ENCODE peak calls at places on chromosomes 2 and 18, in five cellular contexts. N is tibial artery, R is endothelial cell of umbilical vein, D is esophagus squamous epithelium, Q is PC-9. I is an unnamed sample.
A peak's percentile ranks its signal among the peaks of the same experiment; 100 is the strongest.

GRCh38 chr2:10228611-10229365 is 73.9 kb upstream of the HPCAL1 start:
- DNase-seq in Q (no peak), R (no peak), N (peak; percentile 27), D (no peak), I (no peak)

GRCh38 chr2:191571163-191571769 is 106.7 kb upstream of the NABP1 start:
- DNase-seq in N (no peak), R (peak; percentile 65), Q (peak; percentile 31), D (no peak), I (peak; percentile 44)

GRCh38 chr18:44939037-44939665 is 258.5 kb downstream of the SETBP1 start:
- DNase-seq in Q (no peak), D (no peak), R (no peak), N (no peak), I (no peak)

GRCh38 chr2:1736997-1737480 is 7.3 kb downstream of the PXDN start:
- DNase-seq in D (no peak), N (no peak), R (no peak), Q (no peak), I (no peak)

GRCh38 chr2:28231110-28231621 is 161.5 kb upstream of the FOSL2 start:
- DNase-seq in N (no peak), Q (no peak), D (no peak), R (no peak), I (no peak)

GRCh38 chr18:10404148-10404547 is 50.3 kb upstream of the APCDD1 start:
- DNase-seq in D (no peak), Q (no peak), R (no peak), N (no peak), I (no peak)

GRCh38 chr2:121944072-121944829 is 188.8 kb downstream of the TSN start:
- DNase-seq in D (no peak), R (no peak), Q (no peak), N (no peak), I (peak; percentile 93)

GRCh38 chr2:152743004-152743403 is 24.6 kb downstream of the ARL6IP6 start:
- DNase-seq in D (no peak), N (no peak), R (peak; percentile 11), Q (no peak), I (peak; percentile 30)

GRCh38 chr18:75884728-75885127 is 457.2 kb upstream of the SMIM21 start:
- DNase-seq in R (no peak), N (no peak), D (no peak), Q (no peak), I (no peak)

GRCh38 chr2:102620367-102620766 is 1.0 kb downstream of the SLC9A2 start:
- DNase-seq in D (no peak), R (no peak), N (no peak), Q (peak; percentile 82), I (no peak)

DNA sequence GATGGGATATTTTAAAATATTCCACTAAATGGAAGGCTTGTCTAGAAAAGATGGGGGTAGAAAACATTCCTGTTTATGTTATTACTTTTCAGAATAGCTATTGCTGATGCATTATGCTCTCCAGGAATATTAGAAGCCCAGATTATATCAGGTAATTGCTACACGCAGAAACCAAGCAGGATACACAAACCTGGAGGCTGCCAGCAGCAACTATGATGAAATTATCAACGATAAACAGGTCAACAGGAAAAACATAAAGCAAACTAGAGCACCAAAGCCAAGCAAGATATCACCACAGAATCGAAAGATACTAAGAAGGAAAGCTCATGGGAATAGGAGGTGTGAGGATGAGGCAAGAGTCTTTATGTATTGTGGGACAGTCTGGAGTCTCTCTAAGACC is 113.2 kb upstream of the SPATS2L start:
- DNase-seq in D (no peak), N (no peak), R (no peak), Q (no peak), I (no peak)
- H3K27ac ChIP-seq in D (no peak overlapping the region), N (no peak overlapping the region), R (no peak overlapping the region), Q (no peak overlapping the region), I (no peak overlapping the region)

DNA sequence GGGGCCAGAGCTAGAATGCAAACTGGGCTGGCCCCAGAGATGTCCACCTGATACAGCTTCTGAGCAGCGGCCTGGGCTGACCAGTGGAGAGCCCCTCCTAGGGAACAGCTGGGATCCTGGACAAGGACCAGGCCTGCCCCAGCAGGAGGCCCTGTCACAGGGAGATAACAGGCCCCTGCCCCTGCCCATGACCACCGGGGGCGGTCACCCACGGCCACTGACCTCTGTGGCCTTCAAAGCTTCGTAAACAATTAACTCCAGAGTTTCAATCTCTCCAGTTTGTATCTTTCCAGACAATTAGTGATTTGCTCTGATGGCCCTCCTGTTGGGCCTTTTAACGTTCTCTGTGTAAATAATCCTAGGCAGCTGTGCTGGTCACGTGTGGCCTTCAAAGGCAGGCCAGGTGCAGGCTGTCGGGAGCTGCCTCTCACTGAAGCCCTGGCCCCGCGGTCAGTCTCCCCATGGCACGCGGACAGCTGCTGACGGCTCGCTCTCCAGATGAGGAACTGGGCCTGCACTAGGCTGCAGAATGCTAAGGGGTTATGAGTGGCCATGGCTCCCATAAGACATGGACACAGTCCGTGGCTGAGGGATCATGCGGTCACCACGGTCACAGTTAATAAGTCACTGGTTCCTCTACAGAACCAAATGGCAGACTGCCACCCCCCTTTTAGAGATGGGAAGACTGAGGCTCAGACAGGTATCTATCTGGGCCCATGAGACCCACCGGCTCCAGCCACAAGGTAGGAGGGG is 9.2 kb downstream of the HS6ST1 start:
- DNase-seq in D (no peak), Q (no peak), N (peak; percentile 59), R (no peak), I (no peak)
- H3K27ac ChIP-seq in D (peak overlapping the region; percentile 32), Q (no peak overlapping the region), N (no peak overlapping the region), R (no peak overlapping the region), I (peak overlapping the region; percentile 98)

GRCh38 chr2:235002198-235003095 is 50.6 kb downstream of the SH3BP4 start:
- DNase-seq in Q (peak; percentile 69), N (no peak), D (no peak), R (no peak), I (no peak)

GRCh38 chr2:235000426-235001236 is 48.8 kb downstream of the SH3BP4 start:
- DNase-seq in N (no peak), R (peak; percentile 38), D (no peak), Q (no peak), I (no peak)

GRCh38 chr2:235003096-235003775 is 51.4 kb downstream of the SH3BP4 start:
- DNase-seq in R (no peak), N (no peak), D (no peak), Q (no peak), I (no peak)

GRCh38 chr2:234999740-235000425 is 48.1 kb downstream of the SH3BP4 start:
- DNase-seq in D (no peak), N (no peak), R (no peak), Q (no peak), I (no peak)

DNA sequence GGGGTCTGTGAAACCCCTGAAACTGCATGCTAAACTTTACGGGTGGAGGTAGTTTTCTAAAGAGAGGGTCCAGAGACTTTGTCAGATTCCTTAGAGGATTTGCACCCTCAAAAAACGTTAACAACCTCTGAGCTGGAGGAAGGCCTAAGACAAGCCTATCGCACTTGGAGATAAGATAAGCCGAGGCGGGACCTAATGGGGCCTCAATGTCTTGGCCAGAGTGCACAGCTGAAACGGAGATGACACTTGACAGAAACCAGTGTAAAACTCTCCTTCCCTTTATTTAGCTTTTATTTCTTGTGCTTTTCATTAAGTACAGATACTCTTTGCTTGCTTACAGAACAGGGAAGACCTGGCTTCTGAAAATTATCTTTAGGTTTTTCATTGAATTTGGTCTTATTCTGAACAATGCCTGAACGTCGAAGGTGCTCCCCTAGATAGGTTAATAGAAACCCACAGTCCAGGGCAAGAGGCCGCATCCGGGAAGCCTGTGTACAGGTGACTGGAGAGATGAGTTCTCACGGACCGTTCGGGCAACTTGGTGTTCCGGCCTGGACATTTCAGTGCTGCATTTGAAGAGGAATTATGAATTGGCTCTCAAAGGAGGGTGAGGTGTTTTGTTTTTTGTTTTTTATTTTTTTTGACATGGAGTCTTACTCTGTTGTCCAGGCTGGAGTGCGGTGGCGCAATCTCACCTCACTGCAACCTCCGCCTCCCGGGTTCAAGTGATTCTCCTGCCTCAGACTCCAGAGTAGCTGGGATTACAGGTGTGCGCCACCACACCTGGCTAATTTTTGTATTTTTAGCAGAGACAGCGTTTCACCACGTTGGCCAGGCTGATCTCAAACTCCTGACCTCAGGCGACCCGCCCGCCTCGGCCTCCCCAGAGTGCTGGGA is 49.7 kb downstream of the SH3BP4 start:
- DNase-seq in Q (no peak), R (no peak), N (no peak), D (no peak), I (no peak)
- H3K27ac ChIP-seq in Q (peak overlapping the region; percentile 14), R (no peak overlapping the region), N (no peak overlapping the region), D (no peak overlapping the region), I (peak overlapping the region; percentile 43)

GRCh38 chr2:60535392-60536312 is 17.8 kb downstream of the BCL11A start:
- DNase-seq in R (no peak), N (no peak), Q (no peak), D (no peak), I (no peak)

GRCh38 chr2:60538136-60538535 is 15.3 kb downstream of the BCL11A start:
- DNase-seq in Q (no peak), D (no peak), R (no peak), N (no peak), I (no peak)

GRCh38 chr2:60540054-60540453 is 13.4 kb downstream of the BCL11A start:
- DNase-seq in D (no peak), R (no peak), Q (no peak), N (no peak), I (no peak)

GRCh38 chr2:60536716-60537115 is 16.7 kb downstream of the BCL11A start:
- DNase-seq in D (no peak), N (no peak), R (no peak), Q (no peak), I (no peak)

DNA sequence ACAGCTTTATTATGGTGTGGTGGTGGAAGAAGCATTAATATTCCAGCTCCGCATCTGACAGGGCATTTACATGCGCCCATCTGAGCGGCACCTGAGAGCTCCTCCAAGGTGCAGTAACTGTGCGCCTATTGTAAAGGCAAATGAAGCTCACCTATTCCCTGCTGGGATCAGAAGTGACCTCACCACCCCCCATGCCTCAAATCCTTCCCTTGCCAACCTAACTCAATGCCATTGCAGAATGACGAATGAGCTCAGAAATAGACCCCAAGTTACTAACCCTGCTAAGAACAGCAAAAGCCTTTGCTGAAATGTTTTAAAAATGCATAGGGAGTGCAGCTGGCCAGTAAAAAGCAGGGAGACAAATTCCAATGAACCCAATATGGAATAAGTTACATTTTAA is 14.3 kb downstream of the BCL11A start:
- DNase-seq in D (no peak), Q (no peak), N (no peak), R (no peak), I (no peak)
- H3K27ac ChIP-seq in D (peak overlapping the region; percentile 88), Q (no peak overlapping the region), N (no peak overlapping the region), R (no peak overlapping the region), I (no peak overlapping the region)

GRCh38 chr2:60529111-60529510 is 24.3 kb downstream of the BCL11A start:
- DNase-seq in D (no peak), Q (no peak), R (no peak), N (no peak), I (no peak)
- H3K27ac ChIP-seq in D (peak overlapping the region; percentile 88), Q (no peak overlapping the region), R (no peak overlapping the region), N (no peak overlapping the region), I (no peak overlapping the region)

GRCh38 chr2:193518061-193518817 is 1323.5 kb upstream of the TMEFF2 start:
- DNase-seq in D (no peak), N (no peak), Q (peak; percentile 58), R (no peak), I (peak; percentile 32)
- H3K27ac ChIP-seq in D (no peak overlapping the region), N (no peak overlapping the region), Q (peak overlapping the region; percentile 61), R (no peak overlapping the region), I (no peak overlapping the region)

I was measured in RWPE1.